ENCODE peak calls at places on chromosome 15, in six cellular contexts. One of them, this sample, is unnamed.

GRCh38 chr15:100111103-100112060 is 230.4 kb downstream of the ADAMTS17 start:
- DNase-seq in MM.1S: no peak
- DNase-seq in HCT116: peak; percentile 77
- DNase-seq in SK-N-SH: no peak
- DNase-seq in PC-3: peak; percentile 85
- DNase-seq in neural progenitor cell: no peak
- DNase-seq in this sample: peak; percentile 70

GRCh38 chr15:53716909-53717878 is 42.3 kb downstream of the WDR72 start:
- DNase-seq in MM.1S: peak; percentile 32
- DNase-seq in PC-3: peak; percentile 21
- DNase-seq in SK-N-SH: no peak
- DNase-seq in HCT116: no peak
- DNase-seq in neural progenitor cell: peak; percentile 36
- DNase-seq in this sample: peak; percentile 7

GRCh38 chr15:90529369-90530249 is at the start of gene CRTC3:
- DNase-seq in SK-N-SH: peak; percentile 94
- DNase-seq in neural progenitor cell: peak; percentile 76
- DNase-seq in MM.1S: peak; percentile 59
- DNase-seq in HCT116: no peak
- DNase-seq in PC-3: peak; percentile 42
- DNase-seq in this sample: peak; percentile 83

GRCh38 chr15:98649621-98649995 is 1.3 kb downstream of the IGF1R start:
- DNase-seq in HCT116: no peak
- DNase-seq in SK-N-SH: peak; percentile 57
- DNase-seq in MM.1S: peak; percentile 43
- DNase-seq in PC-3: no peak
- DNase-seq in neural progenitor cell: peak; percentile 58
- DNase-seq in this sample: peak; percentile 75

GRCh38 chr15:72202801-72203506 is 5.4 kb upstream of the GRAMD2A start:
- DNase-seq in HCT116: no peak
- DNase-seq in neural progenitor cell: no peak
- DNase-seq in SK-N-SH: no peak
- DNase-seq in PC-3: no peak
- DNase-seq in MM.1S: no peak
- DNase-seq in this sample: no peak

GRCh38 chr15:96342611-96343528 is 12.4 kb downstream of the NR2F2 start:
- DNase-seq in PC-3: no peak
- DNase-seq in SK-N-SH: no peak
- DNase-seq in neural progenitor cell: peak; percentile 72
- DNase-seq in MM.1S: no peak
- DNase-seq in HCT116: no peak
- DNase-seq in this sample: no peak

GRCh38 chr15:22226034-22226790 is 145.9 kb downstream of the OR4M2 start:
- DNase-seq in neural progenitor cell: no peak
- DNase-seq in MM.1S: no peak
- DNase-seq in PC-3: no peak
- DNase-seq in SK-N-SH: no peak
- DNase-seq in HCT116: no peak
- DNase-seq in this sample: no peak

GRCh38 chr15:81347910-81348309 is 24.0 kb upstream of the STARD5 start:
- DNase-seq in PC-3: no peak
- DNase-seq in SK-N-SH: no peak
- DNase-seq in neural progenitor cell: no peak
- DNase-seq in HCT116: no peak
- DNase-seq in MM.1S: peak; percentile 35
- DNase-seq in this sample: no peak

GRCh38 chr15:61169275-61169903 is 59.7 kb downstream of the RORA start:
- DNase-seq in SK-N-SH: no peak
- DNase-seq in PC-3: no peak
- DNase-seq in HCT116: no peak
- DNase-seq in MM.1S: no peak
- DNase-seq in neural progenitor cell: no peak
- DNase-seq in this sample: no peak

GRCh38 chr15:75666823-75667501 is 19.2 kb downstream of the SNX33 start:
- DNase-seq in PC-3: peak; percentile 90
- DNase-seq in SK-N-SH: no peak
- DNase-seq in HCT116: peak; percentile 91
- DNase-seq in MM.1S: no peak
- DNase-seq in neural progenitor cell: no peak
- DNase-seq in this sample: peak; percentile 100

GRCh38 chr15:59838900-59839299 is 149.8 kb upstream of the BNIP2 start:
- DNase-seq in SK-N-SH: no peak
- DNase-seq in PC-3: no peak
- DNase-seq in neural progenitor cell: no peak
- DNase-seq in HCT116: no peak
- DNase-seq in MM.1S: no peak
- DNase-seq in this sample: no peak

GRCh38 chr15:88664151-88664778 is 25.4 kb downstream of the ISG20 start:
- DNase-seq in PC-3: no peak
- DNase-seq in MM.1S: peak; percentile 21
- DNase-seq in HCT116: no peak
- DNase-seq in neural progenitor cell: no peak
- DNase-seq in SK-N-SH: no peak
- DNase-seq in this sample: no peak

DNA sequence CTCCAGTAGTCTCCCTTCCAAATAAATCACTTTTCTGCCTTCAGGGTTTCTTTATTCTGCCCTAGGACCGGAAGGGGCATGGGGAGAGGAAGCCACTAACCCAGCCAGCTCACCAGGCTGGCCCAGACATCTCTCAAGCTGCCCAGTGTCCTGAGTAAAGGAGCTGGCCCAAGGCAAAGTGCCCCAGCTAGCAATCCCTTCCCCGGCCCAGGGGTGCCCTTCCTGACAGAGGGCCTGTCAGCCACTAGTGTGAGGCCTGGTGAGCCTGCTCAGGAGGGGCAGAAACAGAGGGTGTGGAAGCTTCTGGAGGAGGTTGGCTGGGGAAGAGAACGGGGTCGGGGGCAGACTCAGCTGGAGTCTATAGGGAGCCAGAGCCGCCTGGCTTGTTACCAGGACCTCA is 22.2 kb downstream of the SHF start:
- DNase-seq in SK-N-SH: no peak
- DNase-seq in MM.1S: no peak
- DNase-seq in HCT116: no peak
- DNase-seq in neural progenitor cell: no peak
- DNase-seq in PC-3: no peak
- DNase-seq in this sample: no peak
- H3K9ac ChIP-seq in SK-N-SH: no peak overlapping the region
- H3K9ac ChIP-seq in MM.1S: no peak overlapping the region
- H3K9ac ChIP-seq in HCT116: no peak overlapping the region
- H3K9ac ChIP-seq in neural progenitor cell: no peak overlapping the region
- H3K9ac ChIP-seq in PC-3: no peak overlapping the region
- H3K9ac ChIP-seq in this sample: no peak overlapping the region

GRCh38 chr15:48897144-48897814 is 19.3 kb downstream of the EID1 start:
- DNase-seq in SK-N-SH: no peak
- DNase-seq in neural progenitor cell: peak; percentile 27
- DNase-seq in PC-3: no peak
- DNase-seq in MM.1S: no peak
- DNase-seq in HCT116: no peak
- DNase-seq in this sample: peak; percentile 85
- TF ChIP-seq EZH2phosphoT487 in SK-N-SH: no peak
- TF ChIP-seq EZH2phosphoT487 in neural progenitor cell: no peak
- TF ChIP-seq EZH2phosphoT487 in PC-3: no peak
- TF ChIP-seq EZH2phosphoT487 in MM.1S: no peak
- TF ChIP-seq EZH2phosphoT487 in HCT116: no peak
- TF ChIP-seq EZH2phosphoT487 in this sample: no peak

DNA sequence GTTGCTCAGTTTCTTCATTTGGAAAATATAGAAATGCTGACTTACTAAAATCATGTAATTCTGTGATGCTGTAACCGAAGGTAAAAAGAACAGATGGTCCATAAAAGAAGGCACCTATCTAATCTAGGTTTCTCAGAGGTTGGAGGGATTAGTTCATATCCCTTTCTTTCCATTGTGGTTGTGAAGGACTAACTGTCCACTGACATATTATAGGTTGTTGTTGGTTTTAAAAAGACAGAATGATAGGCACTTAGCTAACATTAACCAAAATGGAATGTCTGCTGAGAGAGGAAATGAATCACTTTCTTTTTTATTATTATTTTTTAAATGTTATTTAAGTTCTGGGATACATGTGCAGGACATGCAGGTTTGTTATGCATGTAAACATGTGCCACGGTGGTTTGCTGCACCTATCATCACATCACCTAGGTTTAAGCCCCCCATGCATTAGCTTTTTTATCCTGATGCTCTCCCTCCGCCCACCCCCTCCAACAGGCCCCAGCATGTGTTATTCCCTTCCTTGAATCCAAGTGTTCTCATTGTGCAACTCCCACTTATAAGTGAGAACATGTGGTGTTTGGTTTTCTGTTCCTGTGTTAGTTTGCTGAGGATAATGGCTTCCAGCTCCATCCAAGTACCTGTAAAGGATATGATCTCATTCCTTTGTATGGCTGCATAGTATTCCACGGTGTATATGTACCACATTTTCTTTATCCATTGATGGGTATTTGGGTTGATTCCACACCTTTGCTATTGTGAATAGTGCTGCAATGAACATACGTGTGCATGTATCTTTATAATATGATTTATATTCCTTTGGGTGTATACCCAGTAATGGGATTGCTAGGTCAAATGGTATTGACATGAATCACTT is 45.8 kb downstream of the ALDH1A2 start:
- DNase-seq in neural progenitor cell: no peak
- DNase-seq in SK-N-SH: no peak
- DNase-seq in HCT116: no peak
- DNase-seq in MM.1S: no peak
- DNase-seq in PC-3: peak; percentile 45
- DNase-seq in this sample: peak; percentile 56
- H3K9ac ChIP-seq in neural progenitor cell: no peak overlapping the region
- H3K9ac ChIP-seq in SK-N-SH: no peak overlapping the region
- H3K9ac ChIP-seq in HCT116: no peak overlapping the region
- H3K9ac ChIP-seq in MM.1S: no peak overlapping the region
- H3K9ac ChIP-seq in PC-3: no peak overlapping the region
- H3K9ac ChIP-seq in this sample: no peak overlapping the region

DNA sequence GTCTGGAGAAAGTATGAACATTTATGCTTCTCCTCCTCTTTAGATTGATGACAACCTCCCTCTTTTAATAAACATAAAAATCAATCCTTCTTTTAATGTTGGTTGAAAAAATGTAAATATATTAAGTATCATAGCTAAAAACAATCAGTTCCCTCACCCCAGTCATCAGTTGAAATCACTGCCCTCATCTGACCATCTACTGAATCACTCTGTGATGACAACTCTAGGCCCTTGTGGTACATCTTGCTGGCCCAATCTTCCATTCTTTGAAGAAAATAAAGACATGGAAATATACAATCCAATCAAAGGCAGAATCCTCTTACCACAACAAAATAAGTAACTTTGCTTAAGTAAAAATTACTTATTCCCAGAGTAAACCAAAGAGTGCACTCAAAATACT is 6.4 kb downstream of the AAGAB start:
- DNase-seq in MM.1S: no peak
- DNase-seq in HCT116: no peak
- DNase-seq in PC-3: no peak
- DNase-seq in SK-N-SH: no peak
- DNase-seq in neural progenitor cell: no peak
- DNase-seq in this sample: peak; percentile 61
- TF ChIP-seq EZH2phosphoT487 in MM.1S: no peak
- TF ChIP-seq EZH2phosphoT487 in HCT116: no peak
- TF ChIP-seq EZH2phosphoT487 in PC-3: no peak
- TF ChIP-seq EZH2phosphoT487 in SK-N-SH: no peak
- TF ChIP-seq EZH2phosphoT487 in neural progenitor cell: no peak
- TF ChIP-seq EZH2phosphoT487 in this sample: no peak

GRCh38 chr15:42939841-42940240 is 19.3 kb upstream of the TTBK2 start:
- DNase-seq in PC-3: no peak
- DNase-seq in MM.1S: no peak
- DNase-seq in HCT116: no peak
- DNase-seq in SK-N-SH: no peak
- DNase-seq in neural progenitor cell: no peak
- DNase-seq in this sample: no peak
- H3K9ac ChIP-seq in PC-3: no peak overlapping the region
- H3K9ac ChIP-seq in MM.1S: no peak overlapping the region
- H3K9ac ChIP-seq in HCT116: no peak overlapping the region
- H3K9ac ChIP-seq in SK-N-SH: no peak overlapping the region
- H3K9ac ChIP-seq in neural progenitor cell: no peak overlapping the region
- H3K9ac ChIP-seq in this sample: no peak overlapping the region

DNA sequence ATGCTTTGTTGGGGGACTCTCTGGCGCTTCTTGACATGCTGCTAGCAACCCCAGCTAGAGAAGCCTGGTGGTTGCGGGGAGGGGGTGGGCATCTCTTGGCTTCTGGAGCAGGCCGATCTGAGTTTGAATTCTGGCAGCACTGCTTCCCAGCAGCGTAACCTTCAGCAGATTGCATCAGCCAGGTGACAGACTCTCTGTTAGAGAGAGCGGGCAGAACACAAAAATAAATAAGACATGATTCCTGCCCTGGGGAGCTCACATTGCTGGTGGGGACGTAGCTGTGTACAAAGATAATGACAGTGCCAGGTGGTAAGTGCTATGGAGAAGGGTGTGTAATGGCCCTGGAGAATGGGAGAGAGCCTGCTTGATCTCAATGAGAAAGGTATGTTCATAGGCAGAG is 87.4 kb downstream of the THSD4 start:
- DNase-seq in MM.1S: no peak
- DNase-seq in PC-3: no peak
- DNase-seq in neural progenitor cell: no peak
- DNase-seq in HCT116: no peak
- DNase-seq in SK-N-SH: no peak
- DNase-seq in this sample: no peak
- TF ChIP-seq EZH2phosphoT487 in MM.1S: no peak
- TF ChIP-seq EZH2phosphoT487 in PC-3: no peak
- TF ChIP-seq EZH2phosphoT487 in neural progenitor cell: no peak
- TF ChIP-seq EZH2phosphoT487 in HCT116: no peak
- TF ChIP-seq EZH2phosphoT487 in SK-N-SH: no peak
- TF ChIP-seq EZH2phosphoT487 in this sample: no peak

GRCh38 chr15:64459382-64459781 is 996 bp upstream of the ZNF609 start:
- DNase-seq in HCT116: no peak
- DNase-seq in SK-N-SH: no peak
- DNase-seq in neural progenitor cell: no peak
- DNase-seq in PC-3: no peak
- DNase-seq in MM.1S: no peak
- DNase-seq in this sample: no peak
- H3K9ac ChIP-seq in HCT116: peak overlapping the region; percentile 55
- H3K9ac ChIP-seq in SK-N-SH: no peak overlapping the region
- H3K9ac ChIP-seq in neural progenitor cell: no peak overlapping the region
- H3K9ac ChIP-seq in PC-3: no peak overlapping the region
- H3K9ac ChIP-seq in MM.1S: no peak overlapping the region
- H3K9ac ChIP-seq in this sample: no peak overlapping the region

GRCh38 chr15:66085128-66085527 is 168.4 kb downstream of the MEGF11 start:
- DNase-seq in neural progenitor cell: no peak
- DNase-seq in MM.1S: peak; percentile 14
- DNase-seq in SK-N-SH: no peak
- DNase-seq in PC-3: peak; percentile 11
- DNase-seq in HCT116: no peak
- DNase-seq in this sample: no peak
- TF ChIP-seq EZH2phosphoT487 in neural progenitor cell: no peak
- TF ChIP-seq EZH2phosphoT487 in MM.1S: no peak
- TF ChIP-seq EZH2phosphoT487 in SK-N-SH: no peak
- TF ChIP-seq EZH2phosphoT487 in PC-3: no peak
- TF ChIP-seq EZH2phosphoT487 in HCT116: no peak
- TF ChIP-seq EZH2phosphoT487 in this sample: no peak